ENCODE peak calls at places on chromosomes 5 and 9, in five cellular contexts. T is HFF-Myc; Q is stimulated activated naive B cell treated with anti-CD40 and anti-IgM and Interleukin-4, amounts not matched to agents 10 μg/mL and 1 μg/mL and 100 μg/mL, for 72 hours; Z is fibroblast of gingiva; V is EH. K is an unnamed sample.

GRCh38 chr5:132065351-132065937 is 5.0 kb downstream of the IL3 start:
- DNase-seq in T (peak; percentile 30), Q (no peak), Z (peak; percentile 45), V (peak; percentile 77), K (no peak)

GRCh38 chr9:3773661-3774060 is 247.9 kb upstream of the RFX3 start:
- DNase-seq in T (no peak), Q (no peak), Z (no peak), V (no peak), K (no peak)

GRCh38 chr5:134493461-134494055 is 31.9 kb upstream of the JADE2 start:
- DNase-seq in T (no peak), Q (no peak), Z (no peak), V (no peak), K (no peak)

GRCh38 chr5:142724821-142725220 is 38.9 kb upstream of the FGF1 start:
- DNase-seq in T (no peak), Q (no peak), Z (no peak), V (no peak), K (no peak)

GRCh38 chr9:131608469-131609115 is 63.3 kb downstream of the PRRT1B start:
- DNase-seq in T (peak; percentile 55), Q (no peak), Z (peak; percentile 81), V (peak; percentile 94), K (peak; percentile 18)

GRCh38 chr9:136296434-136297015 is 7.4 kb downstream of the CCDC187 start:
- DNase-seq in T (no peak), Q (no peak), Z (no peak), V (no peak), K (no peak)

GRCh38 chr5:89260254-89260653 is 377.3 kb upstream of the MEF2C start:
- DNase-seq in T (no peak), Q (no peak), Z (no peak), V (no peak), K (no peak)

GRCh38 chr5:141681295-141681694 is 735 bp downstream of the ARAP3 start:
- DNase-seq in T (no peak), Q (no peak), Z (no peak), V (no peak), K (no peak)

GRCh38 chr5:154474267-154474956 is 3.6 kb downstream of the HAND1 start:
- DNase-seq in T (no peak), Q (no peak), Z (no peak), V (no peak), K (no peak)

GRCh38 chr5:144857454-144857853 is 686.8 kb downstream of the KCTD16 start:
- DNase-seq in T (no peak), Q (no peak), Z (no peak), V (no peak), K (no peak)

GRCh38 chr9:99465231-99465891 is 243.3 kb downstream of the SEC61B start:
- DNase-seq in T (no peak), Q (no peak), Z (peak; percentile 29), V (peak; percentile 82), K (no peak)

GRCh38 chr5:122077451-122078115 is 476 bp downstream of the LOX start:
- DNase-seq in T (no peak), Q (no peak), Z (no peak), V (no peak), K (no peak)

GRCh38 chr9:127979333-127980055 is 1.3 kb downstream of the EEIG1 start:
- DNase-seq in T (no peak), Q (no peak), Z (peak; percentile 60), V (peak; percentile 67), K (no peak)

GRCh38 chr9:31519424-31519823 is 865.0 kb upstream of the ACO1 start:
- DNase-seq in T (no peak), Q (no peak), Z (no peak), V (no peak), K (no peak)

GRCh38 chr9:117178596-117179111 is 236.2 kb downstream of the ASTN2 start:
- DNase-seq in T (no peak), Q (no peak), Z (no peak), V (no peak), K (no peak)

GRCh38 chr5:53416144-53416730 is 64.2 kb upstream of the FST start:
- DNase-seq in T (no peak), Q (no peak), Z (no peak), V (peak; percentile 28), K (no peak)

GRCh38 chr9:84862786-84863185 is 193.3 kb downstream of the NTRK2 start:
- DNase-seq in T (peak; percentile 95), Q (no peak), Z (peak; percentile 15), V (peak; percentile 75), K (no peak)

GRCh38 chr5:173878224-173878967 is 9.8 kb upstream of the CPEB4 start:
- DNase-seq in T (no peak), Q (no peak), Z (no peak), V (no peak), K (no peak)

GRCh38 chr9:130041648-130042405 is 1.2 kb downstream of the FNBP1 start:
- DNase-seq in T (no peak), Q (no peak), Z (peak; percentile 6), V (peak; percentile 62), K (no peak)

GRCh38 chr9:95710449-95710848 is 165.0 kb upstream of the ERCC6L2 start:
- DNase-seq in T (no peak), Q (no peak), Z (no peak), V (no peak), K (no peak)

GRCh38 chr9:96505316-96505991 is 55.5 kb downstream of the HABP4 start:
- DNase-seq in T (no peak), Q (no peak), Z (peak; percentile 59), V (no peak), K (no peak)

GRCh38 chr5:134034326-134034725 is 29.6 kb upstream of the VDAC1 start:
- DNase-seq in T (no peak), Q (no peak), Z (no peak), V (no peak), K (no peak)

GRCh38 chr9:36676823-36677521 is 104.3 kb downstream of the MELK start:
- DNase-seq in T (no peak), Q (no peak), Z (peak; percentile 20), V (no peak), K (no peak)

GRCh38 chr9:114409842-114410241 is 22.1 kb upstream of the AKNA start:
- DNase-seq in T (no peak), Q (no peak), Z (no peak), V (no peak), K (no peak)

GRCh38 chr9:109213300-109214121 is 46.5 kb upstream of the FRRS1L start:
- DNase-seq in T (no peak), Q (no peak), Z (no peak), V (no peak), K (no peak)

GRCh38 chr9:78023003-78023741 is 8.4 kb downstream of the GNAQ start:
- DNase-seq in T (no peak), Q (no peak), Z (peak; percentile 90), V (peak; percentile 79), K (no peak)

GRCh38 chr9:115883467-115884329 is 269.9 kb upstream of the PAPPA start:
- DNase-seq in T (peak; percentile 26), Q (no peak), Z (peak; percentile 41), V (peak; percentile 62), K (no peak)

GRCh38 chr5:159972538-159973362 is 36.2 kb upstream of the TTC1 start:
- DNase-seq in T (no peak), Q (no peak), Z (no peak), V (no peak), K (no peak)

GRCh38 chr5:103785569-103785968 is 223.0 kb upstream of the NUDT12 start:
- DNase-seq in T (no peak), Q (no peak), Z (no peak), V (no peak), K (no peak)

GRCh38 chr9:6184749-6185645 is 30.6 kb upstream of the IL33 start:
- DNase-seq in T (no peak), Q (no peak), Z (peak; percentile 54), V (peak; percentile 9), K (no peak)

GRCh38 chr9:18032636-18033035 is 441.3 kb upstream of the ADAMTSL1 start:
- DNase-seq in T (no peak), Q (no peak), Z (no peak), V (no peak), K (no peak)

GRCh38 chr9:136451221-136451877 is 11.7 kb upstream of the INPP5E start:
- DNase-seq in T (no peak), Q (no peak), Z (no peak), V (no peak), K (no peak)

GRCh38 chr9:38038307-38039089 is 30.5 kb downstream of the SHB start:
- DNase-seq in T (no peak), Q (peak; percentile 2), Z (no peak), V (no peak), K (no peak)